ENCODE peak calls at places on chromosome 4, in six cellular contexts. R is psoas muscle, T is tibial artery, H is colonic mucosa, P is ovary, O is tibial nerve. J is an unnamed sample. For H3K4me1, the result is how much of the 10 kb centered on the place peaks cover.

GRCh38 chr4:166827653-166828052 is 406.6 kb downstream of the SPOCK3 start:
- DNase-seq in R (no peak), T (no peak), H (no peak), P (no peak), O (no peak), J (no peak)

GRCh38 chr4:31370866-31371465 is 650.8 kb downstream of the PCDH7 start:
- DNase-seq in R (no peak), T (no peak), H (no peak), P (no peak), O (no peak), J (no peak)

GRCh38 chr4:81422591-81422990 is 49.1 kb downstream of the RASGEF1B start:
- DNase-seq in R (no peak), T (no peak), H (no peak), P (no peak), O (no peak), J (no peak)

GRCh38 chr4:75643651-75644050 is 13.3 kb upstream of the CDKL2 start:
- DNase-seq in R (no peak), T (no peak), H (no peak), P (no peak), O (no peak), J (no peak)

GRCh38 chr4:73401412-73401811 is 2.7 kb upstream of the ALB start:
- DNase-seq in R (no peak), T (no peak), H (no peak), P (no peak), O (no peak), J (no peak)

GRCh38 chr4:185774815-185775684 is 36.9 kb downstream of the SORBS2 start:
- DNase-seq in R (no peak), T (peak), H (peak), P (no peak), O (no peak), J (peak)

GRCh38 chr4:17961249-17961648 is 60.3 kb downstream of the LCORL start:
- DNase-seq in R (no peak), T (no peak), H (no peak), P (no peak), O (no peak), J (no peak)

GRCh38 chr4:26005764-26006163 is 91.7 kb downstream of the SMIM20 start:
- DNase-seq in R (no peak), T (no peak), H (no peak), P (no peak), O (no peak), J (no peak)

GRCh38 chr4:181674315-181674714 is 568.9 kb upstream of the TENM3 start:
- DNase-seq in R (no peak), T (no peak), H (no peak), P (no peak), O (no peak), J (no peak)

GRCh38 chr4:40337081-40337480 is 1.9 kb downstream of the CHRNA9 start:
- DNase-seq in R (no peak), T (no peak), H (no peak), P (no peak), O (no peak), J (no peak)

GRCh38 chr4:149997881-149998421 is 80.3 kb upstream of the DCLK2 start:
- DNase-seq in R (no peak), T (no peak), H (peak), P (no peak), O (no peak), J (no peak)

GRCh38 chr4:6361076-6361784 is 91.6 kb downstream of the WFS1 start:
- DNase-seq in R (no peak), T (no peak), H (no peak), P (no peak), O (no peak), J (no peak)

GRCh38 chr4:184287697-184288255 is 70.1 kb upstream of the ENPP6 start:
- DNase-seq in R (no peak), T (no peak), H (peak), P (no peak), O (no peak), J (no peak)
- TF ChIP-seq CTCF in R (peak), T (peak), H (peak), P (peak), O (no peak), J (peak)

GRCh38 chr4:169861592-169861991 is 103.8 kb upstream of the HPF1 start:
- DNase-seq in R (no peak), T (no peak), H (no peak), P (no peak), O (no peak), J (no peak)
- H3K4me1 ChIP-seq in R (under half), T (under half), H (under half), P (under half), O (under half), J (under half)

DNA sequence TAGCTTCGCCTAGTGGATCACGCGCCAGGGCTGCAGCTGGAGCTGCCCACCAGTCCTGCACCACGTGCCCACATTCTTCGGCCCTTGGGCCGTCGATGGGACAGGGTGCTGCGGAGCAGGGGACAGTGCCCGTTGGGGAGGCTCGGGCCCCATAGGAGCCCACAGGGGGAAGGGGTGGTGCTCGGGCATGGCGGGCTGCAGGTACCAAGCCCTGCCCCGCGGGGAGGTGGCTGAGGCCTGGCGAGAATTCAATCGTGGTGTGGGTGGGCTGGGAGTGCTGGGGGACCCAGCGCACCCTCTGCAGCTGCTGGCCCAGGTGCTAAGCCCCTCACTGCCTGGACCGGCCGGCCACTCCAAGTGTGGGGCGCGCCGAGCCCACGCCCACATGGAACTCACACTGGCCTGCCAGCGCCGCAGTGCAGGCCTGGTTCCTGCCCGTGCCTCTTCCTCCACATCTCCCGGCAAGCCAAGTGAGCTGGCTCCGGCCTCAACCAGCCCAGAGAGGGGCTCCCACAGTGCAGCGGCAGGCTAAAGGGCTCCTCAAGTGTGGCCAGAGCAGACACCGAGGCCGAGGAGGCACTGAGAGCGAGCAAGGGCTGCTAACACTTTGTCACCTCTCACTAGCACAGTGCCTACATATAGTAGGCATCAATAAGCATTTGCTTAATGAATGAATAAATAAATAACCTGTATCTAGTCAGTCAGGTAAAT is 11.7 kb downstream of the SCFD2 start:
- DNase-seq in R (no peak), T (no peak), H (no peak), P (no peak), O (no peak), J (no peak)
- TF ChIP-seq CTCF in R (no peak), T (no peak), H (no peak), P (no peak), O (no peak), J (no peak)

GRCh38 chr4:116180056-116180690 is 905.2 kb downstream of the TRAM1L1 start:
- DNase-seq in R (no peak), T (no peak), H (no peak), P (no peak), O (no peak), J (no peak)
- H3K4me1 ChIP-seq in R (under half), T (under half), H (under half), P (under half), O (under half), J (under half)

GRCh38 chr4:121696641-121697461 is at the start of gene ANXA5:
- DNase-seq in R (peak), T (peak), H (peak), P (peak), O (peak), J (peak)
- TF ChIP-seq CTCF in R (peak), T (no peak), H (no peak), P (peak), O (peak), J (peak)

DNA sequence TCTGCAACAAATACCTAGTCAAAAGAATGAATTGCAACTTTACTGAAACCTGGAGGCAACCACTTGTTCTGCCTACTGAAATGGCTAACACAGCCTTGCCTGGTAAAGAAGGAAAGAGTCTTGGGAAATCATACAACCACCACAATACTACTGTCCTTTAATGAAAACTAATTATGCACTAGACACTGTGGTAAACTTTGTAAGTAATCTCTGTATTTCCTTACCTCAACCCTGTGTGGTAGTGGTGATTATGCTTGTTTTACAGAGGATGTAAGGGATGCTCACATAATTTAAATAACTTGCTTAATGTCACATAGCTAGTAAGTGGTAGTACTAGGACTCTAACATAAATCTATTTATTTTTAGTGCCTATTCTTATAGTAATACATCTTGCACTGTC is 44.7 kb downstream of the TMEM156 start:
- DNase-seq in R (no peak), T (no peak), H (no peak), P (no peak), O (no peak), J (no peak)
- H3K4me1 ChIP-seq in R (under half), T (under half), H (under half), P (under half), O (under half), J (under half)

GRCh38 chr4:121459056-121459455 is 78.2 kb upstream of the QRFPR start:
- DNase-seq in R (no peak), T (no peak), H (no peak), P (no peak), O (no peak), J (no peak)

GRCh38 chr4:121462660-121463261 is 81.9 kb upstream of the QRFPR start:
- DNase-seq in R (no peak), T (no peak), H (peak), P (no peak), O (no peak), J (no peak)

GRCh38 chr4:121464854-121465253 is 84.0 kb upstream of the QRFPR start:
- DNase-seq in R (no peak), T (no peak), H (no peak), P (no peak), O (no peak), J (no peak)
- TF ChIP-seq CTCF in R (no peak), T (no peak), H (no peak), P (no peak), O (no peak), J (no peak)

J was measured in right lobe of liver.